ENCODE peak calls at places on chromosomes 13 and 19, in five cellular contexts. One of them, this sample, is unnamed.
A peak's percentile ranks its signal among the peaks of the same experiment; 100 is the strongest.

GRCh38 chr13:110089815-110090214 is 217.1 kb downstream of the COL4A1 start:
- DNase-seq in IMR-90: no peak
- DNase-seq in uterus: no peak
- DNase-seq in CD8-positive, alpha-beta T cell: no peak
- DNase-seq in heart left ventricle: no peak
- DNase-seq in this sample: no peak

GRCh38 chr13:100106005-100106404 is 17.1 kb downstream of the PCCA start:
- DNase-seq in CD8-positive, alpha-beta T cell: no peak
- DNase-seq in uterus: no peak
- DNase-seq in IMR-90: peak; percentile 37
- DNase-seq in heart left ventricle: no peak
- DNase-seq in this sample: no peak

GRCh38 chr13:36453518-36453917 is 21.2 kb downstream of the CCNA1 start:
- DNase-seq in heart left ventricle: no peak
- DNase-seq in CD8-positive, alpha-beta T cell: no peak
- DNase-seq in IMR-90: peak; percentile 2
- DNase-seq in uterus: no peak
- DNase-seq in this sample: no peak

GRCh38 chr13:80199585-80200292 is 141.2 kb downstream of the SPRY2 start:
- DNase-seq in CD8-positive, alpha-beta T cell: no peak
- DNase-seq in uterus: no peak
- DNase-seq in IMR-90: no peak
- DNase-seq in heart left ventricle: no peak
- DNase-seq in this sample: no peak

GRCh38 chr13:90414691-90415596 is 932.5 kb upstream of the MIR17HG start:
- DNase-seq in uterus: no peak
- DNase-seq in CD8-positive, alpha-beta T cell: no peak
- DNase-seq in IMR-90: peak; percentile 81
- DNase-seq in heart left ventricle: no peak
- DNase-seq in this sample: no peak

GRCh38 chr13:112807653-112808376 is 118.0 kb downstream of the ATP11A start:
- DNase-seq in uterus: no peak
- DNase-seq in IMR-90: no peak
- DNase-seq in heart left ventricle: no peak
- DNase-seq in CD8-positive, alpha-beta T cell: no peak
- DNase-seq in this sample: no peak

GRCh38 chr19:10858204-10858828 is 10.1 kb downstream of the C19orf38 start:
- DNase-seq in uterus: no peak
- DNase-seq in CD8-positive, alpha-beta T cell: peak; percentile 44
- DNase-seq in heart left ventricle: no peak
- DNase-seq in IMR-90: no peak
- DNase-seq in this sample: no peak

GRCh38 chr13:74904547-74904946 is 577.4 kb downstream of the TBC1D4 start:
- DNase-seq in heart left ventricle: no peak
- DNase-seq in uterus: no peak
- DNase-seq in IMR-90: no peak
- DNase-seq in CD8-positive, alpha-beta T cell: no peak
- DNase-seq in this sample: no peak

GRCh38 chr19:10305139-10305806 is 4.3 kb downstream of the ZGLP1 start:
- DNase-seq in uterus: no peak
- DNase-seq in CD8-positive, alpha-beta T cell: peak; percentile 15
- DNase-seq in IMR-90: peak; percentile 73
- DNase-seq in heart left ventricle: peak; percentile 52
- DNase-seq in this sample: no peak

GRCh38 chr19:11091343-11092153 is 2.3 kb downstream of the LDLR start:
- DNase-seq in heart left ventricle: peak; percentile 57
- DNase-seq in CD8-positive, alpha-beta T cell: peak; percentile 70
- DNase-seq in IMR-90: peak; percentile 90
- DNase-seq in uterus: peak; percentile 90
- DNase-seq in this sample: no peak

GRCh38 chr13:99626461-99627082 is 125.3 kb downstream of the TM9SF2 start:
- DNase-seq in heart left ventricle: no peak
- DNase-seq in uterus: no peak
- DNase-seq in CD8-positive, alpha-beta T cell: no peak
- DNase-seq in IMR-90: peak; percentile 21
- DNase-seq in this sample: no peak

GRCh38 chr13:37884674-37885073 is 15.1 kb upstream of the TRPC4 start:
- DNase-seq in uterus: no peak
- DNase-seq in IMR-90: no peak
- DNase-seq in CD8-positive, alpha-beta T cell: no peak
- DNase-seq in heart left ventricle: no peak
- DNase-seq in this sample: no peak

GRCh38 chr13:37889102-37889501 is 19.5 kb upstream of the TRPC4 start:
- DNase-seq in uterus: no peak
- DNase-seq in heart left ventricle: no peak
- DNase-seq in IMR-90: peak; percentile 23
- DNase-seq in CD8-positive, alpha-beta T cell: no peak
- DNase-seq in this sample: no peak

GRCh38 chr13:37886879-37887278 is 17.3 kb upstream of the TRPC4 start:
- DNase-seq in uterus: peak; percentile 41
- DNase-seq in IMR-90: no peak
- DNase-seq in heart left ventricle: no peak
- DNase-seq in CD8-positive, alpha-beta T cell: no peak
- DNase-seq in this sample: no peak

GRCh38 chr13:37884026-37884425 is 14.5 kb upstream of the TRPC4 start:
- DNase-seq in IMR-90: no peak
- DNase-seq in heart left ventricle: no peak
- DNase-seq in CD8-positive, alpha-beta T cell: no peak
- DNase-seq in uterus: no peak
- DNase-seq in this sample: no peak

GRCh38 chr13:37889811-37890210 is 20.2 kb upstream of the TRPC4 start:
- DNase-seq in IMR-90: no peak
- DNase-seq in heart left ventricle: no peak
- DNase-seq in uterus: no peak
- DNase-seq in CD8-positive, alpha-beta T cell: no peak
- DNase-seq in this sample: no peak
- TF ChIP-seq CTCF in IMR-90: no peak
- TF ChIP-seq CTCF in heart left ventricle: no peak
- TF ChIP-seq CTCF in uterus: no peak
- TF ChIP-seq CTCF in CD8-positive, alpha-beta T cell: no peak
- TF ChIP-seq CTCF in this sample: no peak

DNA sequence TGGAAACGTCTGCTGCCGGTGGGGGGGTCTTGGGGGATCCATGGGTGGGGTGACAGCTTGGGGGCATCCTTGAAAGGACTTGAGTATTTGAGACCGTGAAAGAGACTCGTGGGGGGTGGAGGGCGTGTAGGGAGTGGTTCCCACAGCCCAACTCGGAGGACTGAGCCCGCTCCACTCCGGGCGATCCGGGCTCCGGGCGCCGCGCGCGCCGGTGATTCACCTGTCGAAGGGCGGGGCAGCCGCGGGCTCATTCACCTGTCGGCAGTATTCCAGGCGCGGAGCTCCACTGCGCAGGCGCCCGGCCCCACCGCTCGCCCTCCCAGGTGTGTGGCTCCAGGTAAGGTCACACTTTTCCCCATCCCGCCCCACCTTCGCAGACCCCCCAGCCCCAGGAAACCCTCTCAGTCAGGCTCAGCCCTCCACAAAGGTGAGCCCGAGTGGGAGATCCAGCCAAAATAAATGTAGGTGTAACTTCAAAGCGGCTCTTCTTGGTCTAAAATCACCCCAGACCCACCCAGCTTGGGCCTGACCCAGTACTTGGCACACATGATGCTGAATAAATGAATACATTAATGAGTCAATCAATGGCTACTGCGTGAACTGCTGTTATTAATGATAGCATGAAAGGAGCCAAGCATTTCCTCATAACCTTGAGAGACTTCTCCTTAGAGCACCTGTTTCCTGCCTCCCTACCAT is 4.7 kb downstream of the NOTCH3 start:
- DNase-seq in heart left ventricle: no peak
- DNase-seq in IMR-90: no peak
- DNase-seq in uterus: no peak
- DNase-seq in CD8-positive, alpha-beta T cell: no peak
- DNase-seq in this sample: no peak
- H3K4me3 ChIP-seq in heart left ventricle: peak overlapping the region; percentile 53
- H3K4me3 ChIP-seq in IMR-90: peak overlapping the region; percentile 36
- H3K4me3 ChIP-seq in uterus: no peak overlapping the region
- H3K4me3 ChIP-seq in CD8-positive, alpha-beta T cell: no peak overlapping the region
- H3K4me3 ChIP-seq in this sample: no peak overlapping the region

GRCh38 chr13:78286748-78287147 is 316.6 kb downstream of the POU4F1 start:
- DNase-seq in heart left ventricle: no peak
- DNase-seq in CD8-positive, alpha-beta T cell: no peak
- DNase-seq in uterus: no peak
- DNase-seq in IMR-90: no peak
- DNase-seq in this sample: no peak
- H3K27me3 ChIP-seq in heart left ventricle: no peaks in the 10 kb centered on the region
- H3K27me3 ChIP-seq in CD8-positive, alpha-beta T cell: no peaks in the 10 kb centered on the region
- H3K27me3 ChIP-seq in uterus: no peaks in the 10 kb centered on the region
- H3K27me3 ChIP-seq in IMR-90: no peaks in the 10 kb centered on the region
- H3K27me3 ChIP-seq in this sample: no peaks in the 10 kb centered on the region

GRCh38 chr13:50170447-50171037 is 155.3 kb downstream of the KCNRG start:
- DNase-seq in heart left ventricle: no peak
- DNase-seq in CD8-positive, alpha-beta T cell: no peak
- DNase-seq in IMR-90: peak; percentile 21
- DNase-seq in uterus: no peak
- DNase-seq in this sample: no peak

GRCh38 chr13:50168803-50169202 is 153.6 kb downstream of the KCNRG start:
- DNase-seq in CD8-positive, alpha-beta T cell: no peak
- DNase-seq in uterus: no peak
- DNase-seq in heart left ventricle: no peak
- DNase-seq in IMR-90: no peak
- DNase-seq in this sample: no peak

GRCh38 chr13:50171585-50172282 is 156.5 kb downstream of the KCNRG start:
- DNase-seq in CD8-positive, alpha-beta T cell: no peak
- DNase-seq in heart left ventricle: no peak
- DNase-seq in IMR-90: peak; percentile 18
- DNase-seq in uterus: no peak
- DNase-seq in this sample: no peak

GRCh38 chr13:50167967-50168366 is 152.7 kb downstream of the KCNRG start:
- DNase-seq in CD8-positive, alpha-beta T cell: no peak
- DNase-seq in uterus: no peak
- DNase-seq in heart left ventricle: no peak
- DNase-seq in IMR-90: no peak
- DNase-seq in this sample: no peak

GRCh38 chr13:50167224-50167947 is 152.1 kb downstream of the KCNRG start:
- DNase-seq in heart left ventricle: no peak
- DNase-seq in IMR-90: no peak
- DNase-seq in uterus: no peak
- DNase-seq in CD8-positive, alpha-beta T cell: no peak
- DNase-seq in this sample: no peak
- TF ChIP-seq CTCF in heart left ventricle: no peak
- TF ChIP-seq CTCF in IMR-90: no peak
- TF ChIP-seq CTCF in uterus: no peak
- TF ChIP-seq CTCF in CD8-positive, alpha-beta T cell: no peak
- TF ChIP-seq CTCF in this sample: peak; percentile 17

GRCh38 chr19:37303591-37304171 is 67.2 kb upstream of the ZNF527 start:
- DNase-seq in heart left ventricle: no peak
- DNase-seq in uterus: no peak
- DNase-seq in IMR-90: no peak
- DNase-seq in CD8-positive, alpha-beta T cell: no peak
- DNase-seq in this sample: no peak
- H3K4me3 ChIP-seq in heart left ventricle: peak overlapping the region; percentile 62
- H3K4me3 ChIP-seq in uterus: peak overlapping the region; percentile 29
- H3K4me3 ChIP-seq in IMR-90: peak overlapping the region; percentile 36
- H3K4me3 ChIP-seq in CD8-positive, alpha-beta T cell: no peak overlapping the region
- H3K4me3 ChIP-seq in this sample: no peak overlapping the region

DNA sequence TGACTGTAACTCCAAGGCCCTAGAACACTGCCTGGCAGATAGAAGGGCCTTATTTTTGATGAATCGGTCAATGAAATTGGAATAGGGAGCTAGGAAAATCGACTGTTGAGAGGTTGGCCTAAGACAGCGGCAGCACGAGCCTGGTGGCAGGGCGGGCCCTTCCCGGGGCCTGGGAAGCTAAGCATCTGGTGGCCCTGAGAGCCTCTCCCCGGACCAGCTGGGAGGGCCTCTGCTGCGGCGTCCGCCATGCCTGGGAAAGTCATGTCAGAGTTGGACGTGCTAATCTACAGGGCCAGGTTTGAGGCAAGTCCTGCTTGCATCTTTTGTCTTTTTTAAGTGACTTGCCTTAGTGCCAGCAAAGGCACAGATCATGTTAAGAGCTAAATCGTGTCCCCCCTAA is 11.2 kb upstream of the GPR12 start:
- DNase-seq in uterus: no peak
- DNase-seq in IMR-90: no peak
- DNase-seq in heart left ventricle: no peak
- DNase-seq in CD8-positive, alpha-beta T cell: no peak
- DNase-seq in this sample: no peak
- H3K27me3 ChIP-seq in uterus: no peaks in the 10 kb centered on the region
- H3K27me3 ChIP-seq in IMR-90: peaks cover 1% of the 10 kb centered on the region
- H3K27me3 ChIP-seq in heart left ventricle: no peaks in the 10 kb centered on the region
- H3K27me3 ChIP-seq in CD8-positive, alpha-beta T cell: no peaks in the 10 kb centered on the region
- H3K27me3 ChIP-seq in this sample: no peaks in the 10 kb centered on the region

This sample was measured in GM06990.